ENCODE peak calls at places on chromosomes 11 and 22, in ten cellular contexts. Q is K562, X is H1, M is adrenal gland, K is right lobe of liver, G is upper lobe of left lung, U is IMR-90, S is esophagus squamous epithelium, D is tibial nerve, H is stomach. Z is an unnamed sample.

GRCh38 chr22:18070041-18070440 is 7.7 kb upstream of the PEX26 start:
- DNase-seq in Q (no peak), X (no peak), M (no peak), K (no peak), G (no peak), U (no peak), S (no peak), D (no peak), H (no peak), Z (no peak)

GRCh38 chr22:48782817-48783511 is 1044.7 kb downstream of the BRD1 start:
- DNase-seq in Q (peak), X (no peak), M (peak), K (no peak), G (peak), U (no peak), S (no peak), D (no peak), H (no peak), Z (no peak)

GRCh38 chr11:90556026-90556425 is 333.2 kb upstream of the CHORDC1 start:
- DNase-seq in Q (no peak), X (no peak), M (no peak), K (no peak), G (no peak), U (no peak), S (no peak), D (no peak), H (no peak), Z (no peak)

GRCh38 chr11:70489276-70489675 is 90.9 kb downstream of the CTTN start:
- DNase-seq in Q (no peak), X (no peak), M (no peak), K (no peak), G (no peak), U (no peak), S (no peak), D (no peak), H (no peak), Z (no peak)

GRCh38 chr11:129440028-129440630 is 64.5 kb downstream of the BARX2 start:
- DNase-seq in Q (no peak), X (peak), M (no peak), K (no peak), G (no peak), U (no peak), S (no peak), D (no peak), H (no peak), Z (no peak)

GRCh38 chr11:129067454-129067853 is 124.7 kb downstream of the ARHGAP32 start:
- DNase-seq in Q (no peak), X (no peak), M (no peak), K (no peak), G (no peak), U (peak), S (no peak), D (no peak), H (no peak), Z (no peak)

GRCh38 chr11:2772544-2773031 is 72.8 kb upstream of the KCNQ1OT1 start:
- DNase-seq in Q (no peak), X (no peak), M (peak), K (peak), G (peak), U (peak), S (no peak), D (no peak), H (peak), Z (no peak)

GRCh38 chr22:46444390-46444854 is 93.0 kb downstream of the CELSR1 start:
- DNase-seq in Q (no peak), X (no peak), M (no peak), K (no peak), G (peak), U (no peak), S (no peak), D (no peak), H (peak), Z (no peak)

GRCh38 chr11:128551641-128552335 is 35.6 kb downstream of the ETS1 start:
- DNase-seq in Q (no peak), X (no peak), M (no peak), K (no peak), G (no peak), U (no peak), S (no peak), D (no peak), H (no peak), Z (no peak)

GRCh38 chr11:72229925-72230763 is 5.6 kb downstream of the INPPL1 start:
- DNase-seq in Q (no peak), X (no peak), M (peak), K (no peak), G (peak), U (no peak), S (no peak), D (no peak), H (peak), Z (no peak)

GRCh38 chr11:125063429-125064043 is 431 bp downstream of the SLC37A2 start:
- DNase-seq in Q (no peak), X (no peak), M (peak), K (no peak), G (no peak), U (no peak), S (no peak), D (no peak), H (peak), Z (no peak)

GRCh38 chr11:111299111-111300026 is 1.0 kb downstream of the POU2AF3 start:
- DNase-seq in Q (no peak), X (no peak), M (peak), K (peak), G (peak), U (peak), S (no peak), D (peak), H (peak), Z (no peak)

GRCh38 chr11:11265994-11266606 is 87.0 kb downstream of the CSNK2A3 start:
- DNase-seq in Q (peak), X (no peak), M (peak), K (no peak), G (peak), U (peak), S (no peak), D (peak), H (peak), Z (peak)

GRCh38 chr22:39259698-39260097 is 14.9 kb upstream of the PDGFB start:
- DNase-seq in Q (no peak), X (no peak), M (no peak), K (no peak), G (no peak), U (no peak), S (no peak), D (no peak), H (no peak), Z (no peak)

GRCh38 chr11:24509114-24509513 is 12.3 kb downstream of the LUZP2 start:
- DNase-seq in Q (no peak), X (no peak), M (no peak), K (no peak), G (no peak), U (peak), S (no peak), D (no peak), H (no peak), Z (no peak)

GRCh38 chr11:133659542-133660201 is 127.4 kb upstream of the OPCML start:
- DNase-seq in Q (no peak), X (no peak), M (no peak), K (no peak), G (no peak), U (no peak), S (no peak), D (no peak), H (no peak), Z (no peak)

GRCh38 chr11:63682045-63682915 is 980 bp downstream of the RTN3 start:
- DNase-seq in Q (peak), X (no peak), M (peak), K (peak), G (no peak), U (no peak), S (no peak), D (peak), H (no peak), Z (no peak)
- TF ChIP-seq POLR2A in Q (no peak), X (no peak), M (no peak), K (no peak), G (no peak), U (no peak), S (no peak), D (no peak), H (no peak), Z (no peak)

DNA sequence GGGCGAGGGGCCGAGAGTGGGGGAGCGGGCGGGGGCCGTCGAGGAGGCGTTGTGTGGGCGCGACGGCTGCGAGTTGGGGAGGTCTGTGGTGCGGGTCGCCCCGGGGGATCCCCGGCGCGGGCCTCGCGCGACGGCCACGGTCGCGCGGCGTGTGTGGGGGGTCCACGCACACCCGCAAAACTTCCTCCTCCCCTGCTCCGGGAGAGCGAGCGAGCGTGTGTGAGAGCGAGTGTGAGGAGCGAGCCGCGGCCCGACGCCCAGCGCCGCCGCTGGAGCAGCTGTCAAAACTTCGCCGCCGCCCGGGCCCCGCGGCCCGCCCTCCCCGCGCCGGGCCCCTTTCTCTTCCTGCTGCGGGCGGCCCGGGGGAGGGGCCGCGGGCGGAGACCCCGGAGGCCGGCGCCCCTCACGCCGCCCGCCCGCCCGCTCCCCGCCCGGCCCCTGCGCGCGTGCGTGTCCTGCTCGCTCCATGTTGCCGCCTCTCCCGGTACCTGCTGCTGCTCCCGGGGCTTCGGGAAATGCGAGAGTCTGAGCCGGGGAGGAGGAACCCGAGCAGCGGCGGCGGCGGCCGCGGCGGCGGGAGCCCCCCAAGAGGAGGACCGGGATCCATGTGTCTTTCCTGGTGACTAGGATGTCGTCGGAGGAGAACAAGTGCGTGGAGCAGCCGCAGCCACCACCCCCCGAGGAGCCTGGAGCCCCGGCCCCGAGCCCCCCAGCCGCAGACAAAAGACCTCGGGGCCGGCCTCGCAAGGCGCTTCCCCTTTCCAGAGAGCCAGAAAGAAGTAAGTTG is 9.0 kb upstream of the CCT8L2 start:
- DNase-seq in Q (peak), X (no peak), M (no peak), K (no peak), G (no peak), U (no peak), S (no peak), D (no peak), H (no peak), Z (no peak)
- H3K27ac ChIP-seq in Q (peak), X (no peak), M (no peak), K (no peak), G (peak), U (no peak), S (peak), D (peak), H (no peak), Z (peak)

GRCh38 chr11:69104856-69105395 is 50.8 kb upstream of the SMIM38 start:
- DNase-seq in Q (no peak), X (no peak), M (no peak), K (peak), G (no peak), U (no peak), S (no peak), D (no peak), H (no peak), Z (no peak)

GRCh38 chr11:69105431-69106123 is 50.2 kb upstream of the SMIM38 start:
- DNase-seq in Q (no peak), X (no peak), M (no peak), K (peak), G (no peak), U (no peak), S (no peak), D (no peak), H (no peak), Z (no peak)

GRCh38 chr11:69108030-69108429 is 47.7 kb upstream of the SMIM38 start:
- DNase-seq in Q (no peak), X (no peak), M (no peak), K (peak), G (no peak), U (no peak), S (no peak), D (no peak), H (no peak), Z (no peak)

GRCh38 chr11:69107413-69107812 is 48.3 kb upstream of the SMIM38 start:
- DNase-seq in Q (no peak), X (no peak), M (no peak), K (no peak), G (no peak), U (no peak), S (no peak), D (no peak), H (no peak), Z (no peak)

DNA sequence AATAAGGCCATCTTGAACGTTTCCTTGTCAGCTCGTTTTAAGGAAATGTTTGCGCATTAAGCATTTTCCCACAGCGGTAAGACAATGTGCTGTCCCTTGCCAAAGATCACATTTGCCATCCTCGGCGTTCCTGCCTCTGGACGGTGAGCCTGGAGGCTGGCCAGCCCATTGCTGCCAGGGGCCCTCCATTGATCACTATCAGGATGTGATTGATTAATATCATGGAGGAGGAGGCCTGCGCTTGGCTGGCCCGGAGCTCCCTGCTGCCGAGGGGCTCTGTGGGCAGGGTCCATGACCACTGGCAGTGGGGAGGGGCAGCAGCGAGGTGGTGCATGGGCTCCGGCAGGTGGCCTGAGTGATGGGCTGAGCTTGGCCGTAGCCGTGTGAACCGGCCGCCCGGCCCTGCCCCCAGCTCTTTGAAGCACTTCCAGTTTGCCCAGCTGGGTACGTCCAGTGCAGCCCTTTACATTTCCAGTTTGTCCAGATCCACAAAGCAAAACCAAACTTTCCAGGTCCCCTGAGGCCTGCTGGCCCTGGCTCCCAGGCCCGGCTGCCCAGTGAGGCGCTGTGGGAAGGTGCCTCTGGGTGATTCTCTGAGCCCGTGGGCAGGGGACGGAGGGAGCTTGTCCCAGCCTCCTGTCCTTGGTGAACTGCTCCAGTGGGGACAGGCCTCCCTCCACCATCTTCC is 49.5 kb upstream of the SMIM38 start:
- DNase-seq in Q (no peak), X (no peak), M (no peak), K (peak), G (peak), U (no peak), S (no peak), D (no peak), H (peak), Z (no peak)
- TF ChIP-seq POLR2A in Q (no peak), X (no peak), M (no peak), K (no peak), G (no peak), U (no peak), S (no peak), D (no peak), H (no peak), Z (no peak)

DNA sequence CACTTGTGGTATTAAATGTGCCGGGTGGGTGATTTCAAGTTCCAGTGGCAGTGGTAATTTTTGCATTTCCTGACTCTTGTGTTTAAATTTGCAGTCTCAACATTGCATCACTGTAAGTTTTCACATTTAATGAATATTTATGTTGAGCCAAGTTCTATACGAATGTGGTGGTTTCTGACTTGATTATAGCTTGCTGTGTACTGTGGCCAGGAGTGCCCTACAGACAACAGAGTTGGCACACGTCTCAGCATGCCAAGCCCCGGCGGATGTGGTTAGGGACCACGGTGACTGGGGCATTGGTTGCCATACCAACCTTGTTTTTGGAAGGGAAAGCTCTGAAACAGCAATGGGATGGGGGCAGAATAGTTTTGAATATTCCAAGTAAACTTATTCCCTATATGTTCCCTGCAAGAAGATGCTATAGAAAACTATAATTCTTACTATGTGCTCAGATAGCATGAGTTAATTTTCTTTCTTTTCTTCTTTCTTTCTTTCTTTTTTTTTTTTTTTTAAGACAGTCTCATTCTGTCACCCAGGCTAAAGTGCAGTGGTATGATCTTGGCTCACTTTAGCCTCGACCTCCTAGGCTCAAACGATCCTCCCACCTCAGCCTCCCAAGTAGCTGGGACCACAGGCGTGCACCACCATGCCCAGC is 16.0 kb downstream of the ZNRF3 start:
- DNase-seq in Q (no peak), X (no peak), M (no peak), K (no peak), G (no peak), U (peak), S (no peak), D (no peak), H (no peak), Z (no peak)
- H3K27ac ChIP-seq in Q (no peak), X (no peak), M (no peak), K (no peak), G (no peak), U (no peak), S (no peak), D (no peak), H (no peak), Z (no peak)

DNA sequence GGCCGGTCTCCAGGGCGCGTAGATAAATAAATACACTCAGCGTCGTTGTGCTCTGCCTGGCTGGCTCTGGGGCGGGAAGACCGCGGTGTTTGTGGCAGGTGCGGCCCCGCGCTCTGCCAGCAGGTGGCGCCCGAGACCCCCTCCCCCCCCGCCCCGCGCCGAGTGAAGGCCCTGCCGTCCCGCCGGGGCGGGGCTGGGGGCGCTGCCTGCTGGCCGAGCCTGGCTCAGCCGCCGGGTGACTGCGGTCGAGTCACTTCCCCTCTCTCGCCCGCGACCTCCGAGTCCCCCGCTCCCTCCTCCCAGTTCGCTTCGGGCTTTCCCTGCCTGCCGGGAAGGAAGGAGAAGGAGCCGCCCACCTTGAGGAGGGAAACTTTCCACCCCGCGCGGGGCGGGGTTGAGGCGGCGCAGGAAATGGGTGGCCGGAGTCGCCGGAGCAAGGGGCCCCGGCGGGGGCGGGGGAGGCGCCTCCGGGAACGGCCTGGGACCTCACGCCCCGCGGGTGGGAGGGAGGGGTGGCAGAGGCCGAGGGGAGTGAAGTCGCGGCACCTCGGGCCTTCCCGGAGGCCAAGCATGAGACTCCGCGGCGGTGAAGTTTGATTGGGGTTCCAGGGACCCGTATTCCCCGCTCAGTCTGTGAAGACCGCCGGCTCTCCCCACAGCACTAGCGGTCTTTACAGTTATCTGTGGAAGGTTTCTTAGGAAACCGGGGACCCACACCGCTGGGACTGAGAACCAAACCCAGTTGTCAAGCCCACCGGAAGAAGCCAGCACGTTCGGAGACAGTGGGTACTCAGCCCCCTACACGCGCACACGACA is 1.5 kb upstream of the EHBP1L1 start:
- DNase-seq in Q (peak), X (peak), M (peak), K (peak), G (peak), U (peak), S (peak), D (peak), H (peak), Z (peak)
- TF ChIP-seq POLR2A in Q (no peak), X (no peak), M (no peak), K (peak), G (no peak), U (no peak), S (no peak), D (no peak), H (no peak), Z (peak)

Z was measured in gastrocnemius medialis.